ENCODE peak calls at places on chromosome 18, in six cellular contexts. U is CD8-positive, alpha-beta T cell; O is fibroblast of the aortic adventitia; P is Calu3; M is lung; C is IMR-90. H is an unnamed sample.

GRCh38 chr18:35153609-35154273 is 87.1 kb upstream of the ZNF397 start:
- DNase-seq in O (no peak), M (no peak), U (no peak), P (no peak), C (no peak), H (no peak)

GRCh38 chr18:77981874-77982273 is 732.2 kb downstream of the GALR1 start:
- DNase-seq in C (no peak), O (no peak), P (no peak), M (no peak), U (no peak), H (no peak)

GRCh38 chr18:463442-464310 is 36.8 kb downstream of the COLEC12 start:
- DNase-seq in M (no peak), C (peak; percentile 41), U (no peak), O (no peak), P (no peak), H (no peak)

GRCh38 chr18:31590570-31590969 is 1.1 kb upstream of the TTR start:
- DNase-seq in P (no peak), C (no peak), M (no peak), U (no peak), O (no peak), H (no peak)

GRCh38 chr18:62621546-62621945 is 93.8 kb upstream of the PHLPP1 start:
- DNase-seq in M (no peak), U (no peak), C (no peak), P (no peak), O (peak; percentile 27), H (no peak)

GRCh38 chr18:55650363-55650870 is 62.4 kb upstream of the TCF4 start:
- DNase-seq in M (no peak), U (no peak), P (no peak), C (peak; percentile 42), O (peak; percentile 10), H (no peak)

GRCh38 chr18:35707247-35707646 is 125.7 kb downstream of the GALNT1 start:
- DNase-seq in U (no peak), P (no peak), M (no peak), C (no peak), O (no peak), H (no peak)

GRCh38 chr18:73047688-73048087 is 179.9 kb upstream of the NETO1 start:
- DNase-seq in C (no peak), M (no peak), P (no peak), O (no peak), U (no peak), H (no peak)

GRCh38 chr18:80175451-80176235 is 66.6 kb downstream of the ADNP2 start:
- DNase-seq in O (no peak), C (no peak), P (no peak), U (peak; percentile 57), M (no peak), H (no peak)

GRCh38 chr18:12092398-12093229 is 1.0 kb upstream of the ANKRD62 start:
- DNase-seq in O (no peak), C (no peak), M (no peak), U (no peak), P (peak; percentile 73), H (peak; percentile 22)

GRCh38 chr18:61851940-61852451 is 40.8 kb downstream of the RNF152 start:
- DNase-seq in P (no peak), O (peak; percentile 70), U (no peak), C (peak; percentile 69), M (no peak), H (no peak)

DNA sequence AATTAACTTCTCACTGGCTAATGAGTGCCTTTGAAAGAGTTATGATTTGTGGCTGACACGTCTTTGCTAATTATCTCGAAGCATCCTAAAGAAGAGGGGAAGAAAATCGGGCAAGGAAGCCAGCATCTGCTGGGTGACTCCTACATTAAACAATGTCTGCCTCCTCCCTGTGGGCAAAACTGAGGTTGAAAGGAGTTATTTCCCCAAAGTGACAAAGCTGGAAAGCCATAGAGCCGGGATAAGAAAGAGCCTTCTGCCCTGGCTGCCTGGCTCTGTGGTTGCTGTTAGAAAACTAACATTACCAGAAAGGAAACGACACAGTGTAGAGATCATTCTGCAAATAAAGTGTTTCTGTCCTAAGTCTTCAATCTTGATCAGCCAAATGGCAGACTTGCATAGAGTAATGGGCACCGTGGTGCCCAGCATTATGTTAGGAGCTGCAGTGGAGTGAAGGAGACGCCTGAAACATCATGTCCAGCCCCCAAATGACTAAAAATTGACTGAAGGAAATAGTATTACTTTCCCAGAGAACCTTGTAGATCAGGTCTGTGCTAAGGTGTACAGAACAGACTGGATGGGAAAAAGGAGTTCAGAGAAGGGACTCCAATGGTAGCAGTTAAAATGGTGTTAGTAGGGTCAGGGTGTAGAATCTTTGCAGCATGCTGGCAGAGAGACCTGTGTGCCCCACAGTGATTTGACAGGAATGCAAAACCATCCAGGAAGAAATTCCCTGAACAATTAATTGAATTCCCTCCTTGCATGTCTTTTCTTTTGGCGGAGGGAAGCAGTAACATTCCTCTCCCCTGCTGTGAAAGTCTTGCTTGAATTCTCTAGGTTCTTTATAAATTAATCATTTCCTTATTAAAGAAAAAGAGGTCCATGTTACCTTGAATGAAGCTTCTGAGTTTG is 44.4 kb downstream of the ALPK2 start:
- DNase-seq in O (peak; percentile 82), C (peak; percentile 48), M (no peak), U (no peak), P (no peak), H (no peak)
- TF ChIP-seq CTCF in O (no peak), C (peak; percentile 16), M (no peak), U (no peak), P (no peak), H (no peak)

GRCh38 chr18:50313873-50314460 is 26.5 kb upstream of the CXXC1 start:
- DNase-seq in P (no peak), M (no peak), U (no peak), O (no peak), C (no peak), H (no peak)
- TF ChIP-seq CTCF in P (no peak), M (no peak), U (no peak), O (no peak), C (no peak), H (no peak)

GRCh38 chr18:21823848-21824247 is 83.3 kb downstream of the MIB1 start:
- DNase-seq in P (no peak), O (no peak), C (no peak), M (no peak), U (no peak), H (no peak)
- TF ChIP-seq CTCF in P (no peak), O (no peak), C (no peak), M (no peak), U (no peak), H (no peak)

GRCh38 chr18:74082476-74083070 is 65.1 kb downstream of the FBXO15 start:
- DNase-seq in O (peak; percentile 34), M (no peak), U (peak; percentile 60), P (peak; percentile 81), C (peak; percentile 63), H (peak; percentile 52)
- TF ChIP-seq CTCF in O (peak; percentile 50), M (no peak), U (no peak), P (peak; percentile 53), C (peak; percentile 73), H (peak; percentile 32)

DNA sequence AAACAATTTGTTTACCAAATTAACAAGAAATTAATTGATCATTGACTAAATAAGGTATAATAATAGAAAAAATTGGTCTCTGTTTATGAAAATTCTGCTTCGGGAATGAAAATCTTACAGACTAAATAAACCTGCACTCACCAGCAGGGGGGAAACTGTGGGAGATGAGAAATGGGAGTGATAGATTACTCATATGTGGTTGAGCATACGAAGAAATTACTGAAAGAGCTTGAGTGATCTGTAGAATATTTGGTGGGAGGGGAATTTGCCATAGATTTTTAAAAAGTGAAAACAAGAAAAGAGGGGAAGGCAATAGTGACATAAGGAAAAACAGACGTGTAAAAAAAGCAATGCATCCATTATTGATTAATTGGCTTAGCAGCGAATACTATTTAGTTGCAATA is 2.2 kb downstream of the HMSD start:
- DNase-seq in U (no peak), O (no peak), P (no peak), M (no peak), C (peak; percentile 34), H (no peak)
- TF ChIP-seq CTCF in U (no peak), O (peak; percentile 45), P (peak; percentile 29), M (no peak), C (peak; percentile 27), H (no peak)

GRCh38 chr18:59451073-59451472 is 92.0 kb upstream of the LMAN1 start:
- DNase-seq in M (no peak), U (no peak), P (no peak), O (no peak), C (no peak), H (no peak)

GRCh38 chr18:59448546-59448945 is 89.5 kb upstream of the LMAN1 start:
- DNase-seq in U (no peak), P (no peak), C (peak; percentile 31), M (no peak), O (peak; percentile 61), H (no peak)

GRCh38 chr18:59451963-59452362 is 92.9 kb upstream of the LMAN1 start:
- DNase-seq in C (no peak), O (no peak), P (no peak), U (no peak), M (no peak), H (no peak)

DNA sequence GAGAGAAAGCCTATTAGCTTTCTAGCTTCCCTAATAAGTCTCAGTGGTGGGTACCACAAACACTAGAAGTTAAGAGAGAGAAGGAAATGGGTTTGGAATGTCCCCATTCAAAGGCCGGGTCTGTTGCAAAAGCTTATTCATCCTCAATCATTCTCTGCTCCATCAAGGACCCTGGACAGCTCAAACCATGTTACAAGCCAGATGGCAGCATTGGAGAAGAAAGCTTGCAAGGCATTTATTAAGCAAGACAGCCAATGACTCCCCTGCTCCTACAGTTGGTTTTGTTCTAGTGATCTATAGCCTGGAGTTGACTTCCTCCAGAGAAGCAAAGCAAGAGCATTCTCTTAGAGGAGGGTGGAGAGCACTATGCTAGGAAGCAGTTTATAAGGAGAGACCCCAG is 86.9 kb upstream of the LMAN1 start:
- DNase-seq in O (peak; percentile 52), U (no peak), M (no peak), P (no peak), C (peak; percentile 42), H (peak; percentile 11)
- TF ChIP-seq CTCF in O (peak; percentile 3), U (no peak), M (no peak), P (no peak), C (no peak), H (no peak)

GRCh38 chr18:48918660-48919415 is 31.9 kb downstream of the SMAD7 start:
- DNase-seq in U (no peak), P (no peak), C (no peak), O (no peak), M (no peak), H (no peak)
- TF ChIP-seq CTCF in U (no peak), P (no peak), C (no peak), O (no peak), M (no peak), H (no peak)

DNA sequence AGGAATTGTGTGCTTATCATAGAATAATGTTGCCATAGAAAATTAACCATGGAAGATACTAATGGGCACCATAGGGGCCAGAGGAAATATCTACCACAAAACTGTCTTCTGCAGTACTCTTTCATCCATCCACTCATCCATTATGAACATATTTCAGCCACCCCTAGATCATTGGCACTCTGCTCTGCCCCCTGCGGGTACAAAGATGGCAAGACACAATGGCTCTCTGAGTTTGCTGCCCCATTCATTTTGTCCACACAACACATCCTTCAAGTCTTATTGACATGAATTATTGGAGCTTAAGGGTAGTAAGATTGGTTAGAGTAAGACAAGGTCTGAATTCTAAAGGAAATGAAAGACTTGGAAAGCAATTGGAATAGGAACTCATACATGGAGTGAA is 1224.7 kb upstream of the CELF4 start:
- DNase-seq in M (no peak), U (no peak), P (peak; percentile 3), C (no peak), O (no peak), H (no peak)
- TF ChIP-seq CTCF in M (no peak), U (no peak), P (peak; percentile 19), C (no peak), O (no peak), H (peak; percentile 12)